ENCODE peak calls at places on chromosomes 11 and 22, in six cellular contexts. G is HCT116, Q is H1, S is SK-N-SH, U is HepG2, F is K562. T is an unnamed sample.

GRCh38 chr11:71153005-71153395 is 99.4 kb downstream of the SHANK2 start:
- DNase-seq in G (no peak), Q (no peak), S (no peak), U (peak), F (no peak), T (peak)

GRCh38 chr11:126111458-126112116 is 48.9 kb upstream of the CDON start:
- DNase-seq in G (no peak), Q (no peak), S (peak), U (no peak), F (no peak), T (no peak)

GRCh38 chr22:40383905-40384304 is 13.5 kb downstream of the SGSM3 start:
- DNase-seq in G (no peak), Q (no peak), S (no peak), U (no peak), F (no peak), T (no peak)

GRCh38 chr22:49580024-49580423 is 247.6 kb downstream of the BRD1 start:
- DNase-seq in G (no peak), Q (no peak), S (no peak), U (no peak), F (no peak), T (no peak)

GRCh38 chr22:27115816-27116256 is 458.4 kb downstream of the MIAT start:
- DNase-seq in G (peak), Q (no peak), S (no peak), U (peak), F (no peak), T (no peak)

GRCh38 chr22:19895160-19895849 is 40.6 kb upstream of the GNB1L start:
- DNase-seq in G (no peak), Q (no peak), S (no peak), U (no peak), F (no peak), T (no peak)

GRCh38 chr11:68750197-68750987 is 928 bp downstream of the TESMIN start:
- DNase-seq in G (no peak), Q (peak), S (no peak), U (no peak), F (peak), T (peak)

GRCh38 chr11:9530020-9530628 is 43.3 kb upstream of the WEE1 start:
- DNase-seq in G (no peak), Q (no peak), S (no peak), U (no peak), F (no peak), T (no peak)

GRCh38 chr11:10866893-10867331 is 9.1 kb upstream of the ZBED5 start:
- DNase-seq in G (no peak), Q (no peak), S (peak), U (no peak), F (no peak), T (no peak)

GRCh38 chr11:118396097-118396501 is 5.3 kb upstream of the ATP5MG start:
- DNase-seq in G (no peak), Q (no peak), S (no peak), U (no peak), F (no peak), T (no peak)

GRCh38 chr11:12090061-12090572 is 20.3 kb upstream of the MICAL2 start:
- DNase-seq in G (peak), Q (no peak), S (no peak), U (no peak), F (peak), T (no peak)

GRCh38 chr11:75325713-75326438 is 25.6 kb downstream of the ARRB1 start:
- DNase-seq in G (peak), Q (no peak), S (no peak), U (no peak), F (no peak), T (no peak)

GRCh38 chr11:68827733-68828132 is 14.0 kb downstream of the CPT1A start:
- DNase-seq in G (no peak), Q (no peak), S (no peak), U (peak), F (no peak), T (no peak)

GRCh38 chr11:107562647-107563208 is 2.8 kb downstream of the ALKBH8 start:
- DNase-seq in G (peak), Q (no peak), S (no peak), U (peak), F (no peak), T (no peak)

GRCh38 chr11:126733685-126734084 is 266.9 kb downstream of the KIRREL3 start:
- DNase-seq in G (no peak), Q (no peak), S (no peak), U (no peak), F (no peak), T (no peak)

GRCh38 chr11:75492181-75492820 is 33.4 kb downstream of the GDPD5 start:
- DNase-seq in G (no peak), Q (peak), S (no peak), U (no peak), F (peak), T (no peak)

GRCh38 chr11:75344186-75344585 is 7.3 kb downstream of the ARRB1 start:
- DNase-seq in G (no peak), Q (no peak), S (no peak), U (no peak), F (no peak), T (no peak)

GRCh38 chr11:106594751-106595351 is 423.4 kb downstream of the GUCY1A2 start:
- DNase-seq in G (no peak), Q (no peak), S (no peak), U (no peak), F (no peak), T (no peak)

GRCh38 chr11:57315491-57315890 is 9.3 kb downstream of the TNKS1BP1 start:
- DNase-seq in G (no peak), Q (no peak), S (no peak), U (no peak), F (no peak), T (no peak)

GRCh38 chr11:67581469-67581868 is 2.1 kb upstream of the GSTP1 start:
- DNase-seq in G (no peak), Q (no peak), S (no peak), U (peak), F (no peak), T (no peak)

GRCh38 chr11:68946416-68947090 is 34.2 kb downstream of the MRGPRD start:
- DNase-seq in G (no peak), Q (no peak), S (peak), U (no peak), F (no peak), T (no peak)

GRCh38 chr22:50222508-50222907 is 21.7 kb downstream of the SELENOO start:
- DNase-seq in G (no peak), Q (no peak), S (no peak), U (no peak), F (no peak), T (no peak)

GRCh38 chr11:132177106-132177505 is 806.7 kb downstream of the NTM start:
- DNase-seq in G (no peak), Q (no peak), S (no peak), U (peak), F (no peak), T (peak)

GRCh38 chr22:37675930-37676571 is 615 bp downstream of the LGALS1 start:
- DNase-seq in G (no peak), Q (no peak), S (peak), U (no peak), F (no peak), T (no peak)

GRCh38 chr11:60798631-60799030 is 13.5 kb downstream of the MS4A10 start:
- DNase-seq in G (no peak), Q (no peak), S (no peak), U (no peak), F (no peak), T (no peak)

GRCh38 chr11:116312560-116313340 is 460.0 kb downstream of the BUD13 start:
- DNase-seq in G (no peak), Q (no peak), S (peak), U (no peak), F (no peak), T (no peak)

GRCh38 chr11:47577460-47578041 is 1.2 kb downstream of the KBTBD4 start:
- DNase-seq in G (no peak), Q (no peak), S (no peak), U (no peak), F (no peak), T (peak)

GRCh38 chr22:22422629-22423112 is 85.9 kb downstream of the ZNF280B start:
- DNase-seq in G (peak), Q (peak), S (peak), U (peak), F (peak), T (peak)

GRCh38 chr11:62542111-62542745 is 4.4 kb downstream of the AHNAK start:
- DNase-seq in G (no peak), Q (no peak), S (no peak), U (no peak), F (no peak), T (no peak)

GRCh38 chr11:62544521-62545436 is 1.8 kb downstream of the AHNAK start:
- DNase-seq in G (no peak), Q (no peak), S (no peak), U (no peak), F (peak), T (peak)

GRCh38 chr11:62542750-62543567 is 3.6 kb downstream of the AHNAK start:
- DNase-seq in G (peak), Q (no peak), S (peak), U (no peak), F (peak), T (peak)

GRCh38 chr11:62545437-62546243 is 966 bp downstream of the AHNAK start:
- DNase-seq in G (peak), Q (peak), S (peak), U (peak), F (peak), T (peak)

DNA sequence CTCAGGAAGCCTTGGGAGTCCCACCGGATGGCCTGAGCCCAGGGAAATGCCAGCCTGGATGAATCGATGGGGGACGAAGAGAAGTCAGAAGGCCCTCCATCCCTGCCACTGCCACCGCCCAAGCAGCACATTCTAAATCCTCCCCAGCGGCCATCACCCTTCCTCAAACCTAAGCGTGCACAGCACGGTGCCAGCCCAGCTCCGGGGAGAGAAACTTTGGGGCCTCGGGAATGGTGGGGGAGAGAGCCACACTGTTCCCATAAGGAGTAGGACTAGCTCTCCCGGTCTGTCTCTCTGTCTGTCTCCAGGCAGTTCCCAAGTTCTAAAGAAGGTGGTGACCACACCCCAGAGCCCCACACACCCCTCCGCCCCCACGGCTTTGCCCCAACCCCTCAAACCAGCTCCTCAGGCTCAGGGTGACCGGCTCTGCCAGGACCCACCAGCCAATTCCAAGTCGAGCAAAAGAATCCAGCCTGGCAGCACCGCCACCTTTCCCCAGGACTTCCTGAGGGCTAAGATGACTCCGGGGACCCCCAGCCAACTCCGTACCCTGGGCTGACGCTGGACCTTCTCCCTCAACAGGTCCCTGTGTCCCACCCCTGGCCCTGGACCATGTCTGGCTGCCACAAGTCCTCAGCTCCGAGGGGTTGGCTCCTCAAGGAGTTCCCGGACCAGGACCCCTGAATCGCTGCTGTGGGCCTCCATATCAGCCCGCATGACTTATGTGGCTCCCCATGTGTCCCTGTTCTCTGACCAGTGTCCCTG is 2.7 kb downstream of the AHNAK start:
- DNase-seq in G (no peak), Q (no peak), S (no peak), U (no peak), F (no peak), T (no peak)
- TF ChIP-seq JUND in G (no peak), Q (no peak), S (no peak), U (no peak), F (no peak), T (no peak)

DNA sequence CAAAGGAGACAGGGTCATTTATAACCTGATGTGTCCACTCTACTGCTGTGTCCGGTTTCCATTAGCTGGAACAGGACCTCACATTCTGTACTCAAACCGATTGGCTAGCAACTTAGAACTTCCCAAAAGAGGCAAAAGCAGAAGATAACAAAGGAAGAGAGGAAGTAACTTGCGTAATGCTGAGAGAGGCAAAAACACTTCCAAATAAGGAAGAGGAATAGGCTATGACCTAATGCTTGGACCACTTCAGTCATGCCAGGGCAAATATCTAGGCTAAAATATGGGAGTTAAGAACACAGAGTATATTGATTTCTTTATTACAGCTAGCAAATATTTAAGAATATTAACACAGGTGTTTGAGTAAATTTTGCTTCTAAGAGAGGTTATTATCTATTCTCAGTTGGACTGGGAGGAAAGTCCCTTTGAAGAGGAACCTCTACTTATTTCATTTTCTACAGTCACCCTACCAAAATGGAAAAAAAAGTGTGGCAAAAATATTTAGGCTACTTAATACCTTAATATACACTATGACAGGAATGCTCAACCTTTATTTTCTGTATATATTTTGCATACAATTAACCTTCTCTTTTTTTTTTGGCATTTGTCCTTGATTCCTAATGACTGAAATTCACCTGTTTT is 499.8 kb upstream of the CHORDC1 start:
- DNase-seq in G (no peak), Q (no peak), S (no peak), U (peak), F (no peak), T (peak)
- TF ChIP-seq JUND in G (no peak), Q (no peak), S (no peak), U (no peak), F (no peak), T (no peak)

GRCh38 chr11:2272241-2272945 is 2.0 kb upstream of the ASCL2 start:
- DNase-seq in G (no peak), Q (no peak), S (no peak), U (no peak), F (no peak), T (no peak)
- TF ChIP-seq JUND in G (no peak), Q (no peak), S (no peak), U (no peak), F (no peak), T (no peak)

GRCh38 chr11:19951558-19952083 is 208.7 kb downstream of the DBX1 start:
- DNase-seq in G (peak), Q (no peak), S (peak), U (peak), F (peak), T (peak)
- TF ChIP-seq JUND in G (no peak), Q (no peak), S (no peak), U (no peak), F (no peak), T (no peak)

GRCh38 chr11:120241277-120241676 is 1.3 kb downstream of the POU2F3 start:
- DNase-seq in G (no peak), Q (no peak), S (no peak), U (no peak), F (no peak), T (no peak)

GRCh38 chr11:120238968-120239620 is 846 bp upstream of the POU2F3 start:
- DNase-seq in G (no peak), Q (no peak), S (no peak), U (no peak), F (no peak), T (no peak)

GRCh38 chr11:120240866-120241265 is 926 bp downstream of the POU2F3 start:
- DNase-seq in G (no peak), Q (no peak), S (no peak), U (no peak), F (no peak), T (no peak)

GRCh38 chr11:120243221-120243620 is 3.3 kb downstream of the POU2F3 start:
- DNase-seq in G (no peak), Q (no peak), S (no peak), U (no peak), F (no peak), T (no peak)

GRCh38 chr11:120239713-120240640 is at the start of gene POU2F3:
- DNase-seq in G (no peak), Q (no peak), S (peak), U (no peak), F (peak), T (peak)
- TF ChIP-seq JUND in G (no peak), Q (no peak), S (no peak), U (no peak), F (no peak), T (no peak)

GRCh38 chr11:4619514-4619913 is 11.5 kb upstream of the TRIM68 start:
- DNase-seq in G (no peak), Q (no peak), S (no peak), U (no peak), F (no peak), T (no peak)
- TF ChIP-seq JUND in G (no peak), Q (no peak), S (no peak), U (no peak), F (no peak), T (no peak)

DNA sequence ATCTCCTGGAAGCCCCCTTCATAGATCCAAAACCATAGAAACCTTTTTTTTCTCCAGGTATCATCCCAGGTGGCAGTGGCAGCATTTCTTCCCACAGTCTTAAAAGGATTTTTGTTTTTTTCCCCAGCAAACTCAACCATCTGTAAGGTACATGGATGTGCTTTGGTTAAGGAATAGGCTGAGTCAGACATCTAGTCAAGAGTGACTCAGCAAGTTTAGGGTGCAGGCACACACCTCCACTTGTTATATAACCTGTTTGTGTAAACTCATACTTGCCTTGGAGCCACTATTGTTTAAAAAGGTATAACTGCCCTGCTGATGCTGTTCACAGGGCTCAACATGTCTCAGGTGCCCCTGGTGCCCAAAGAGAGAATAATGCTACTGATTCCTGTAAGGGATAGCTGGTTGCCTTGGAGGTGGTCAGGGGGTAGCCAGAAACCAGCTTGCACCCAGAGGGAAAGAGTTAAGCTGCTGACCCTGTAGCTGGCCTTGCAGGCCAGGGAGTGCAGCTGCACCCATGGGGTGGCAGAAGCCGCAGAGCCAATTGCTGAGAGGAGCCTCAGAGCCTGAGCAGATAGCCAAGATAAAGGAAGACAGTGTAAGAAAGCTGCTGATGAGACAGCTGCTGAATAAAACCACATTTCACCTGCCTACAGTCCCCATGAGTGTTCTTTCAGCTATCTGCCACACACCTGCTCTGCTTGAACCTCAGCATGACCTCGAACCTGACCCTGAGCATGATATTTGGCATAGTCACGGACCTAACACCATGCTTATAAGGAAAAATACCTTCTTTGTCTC is 1726.1 kb upstream of the RAG2 start:
- DNase-seq in G (no peak), Q (no peak), S (no peak), U (no peak), F (no peak), T (no peak)
- TF ChIP-seq JUND in G (no peak), Q (no peak), S (no peak), U (no peak), F (no peak), T (no peak)

DNA sequence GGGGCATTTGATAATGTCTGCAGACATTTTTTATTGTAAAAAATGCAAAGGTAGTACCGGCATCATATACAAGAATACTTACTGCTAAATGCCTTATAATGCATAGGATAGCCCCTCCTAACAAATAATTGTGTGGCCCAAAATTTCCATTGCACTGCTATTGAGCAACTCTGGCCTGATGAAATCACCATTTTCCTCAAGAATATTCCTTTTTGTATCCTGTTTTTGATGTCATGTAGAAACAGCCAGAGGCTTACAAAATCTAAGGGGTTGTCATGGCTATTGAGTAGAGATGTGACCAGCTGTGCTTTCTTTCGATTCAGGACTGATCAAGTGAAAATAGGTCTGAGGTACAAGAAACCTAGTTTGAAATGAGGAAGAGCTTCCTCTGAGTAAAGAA is 854.3 kb downstream of the KCNA4 start:
- DNase-seq in G (no peak), Q (no peak), S (no peak), U (no peak), F (no peak), T (no peak)
- TF ChIP-seq JUND in G (no peak), Q (no peak), S (no peak), U (no peak), F (no peak), T (no peak)

DNA sequence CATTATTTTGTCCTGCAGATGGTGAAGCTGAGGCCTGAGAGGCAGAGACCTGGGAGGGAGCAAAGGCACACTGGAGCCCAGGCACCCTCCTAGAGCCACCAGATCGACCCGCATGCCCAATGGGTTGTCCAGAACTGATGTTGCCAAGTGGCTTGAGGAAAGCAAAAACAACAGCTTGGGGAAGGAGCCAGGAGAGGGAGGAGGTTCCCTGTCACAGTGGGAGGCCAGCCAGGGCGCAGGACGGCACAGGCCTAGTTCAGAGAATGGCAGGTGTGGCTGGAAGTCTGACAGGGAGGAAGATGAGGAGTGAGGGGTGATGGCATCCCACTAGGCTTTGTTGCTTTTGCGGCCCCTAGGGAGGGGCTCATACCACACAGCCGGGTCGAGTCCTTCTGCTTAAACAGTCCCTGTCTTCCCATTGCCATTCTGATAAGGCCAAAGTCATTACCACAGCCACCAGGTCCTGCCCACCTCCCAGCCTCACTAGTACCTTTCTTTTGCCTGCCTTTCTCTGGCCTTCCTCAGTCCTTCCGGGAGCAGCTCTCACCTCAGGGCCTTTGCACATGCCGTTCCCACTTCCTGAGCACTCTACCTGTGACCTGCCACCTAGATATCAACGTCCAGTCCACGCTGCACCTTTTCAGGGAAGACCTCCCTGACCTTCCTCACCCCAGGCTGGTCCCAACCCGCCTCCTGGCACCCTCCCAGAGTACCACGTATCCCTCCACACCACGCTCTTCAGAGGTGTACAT is 7.6 kb upstream of the OSM start:
- DNase-seq in G (no peak), Q (no peak), S (no peak), U (no peak), F (no peak), T (no peak)
- TF ChIP-seq JUND in G (no peak), Q (no peak), S (no peak), U (no peak), F (no peak), T (no peak)

GRCh38 chr11:19625438-19625837 is 87.2 kb upstream of the NAV2 start:
- DNase-seq in G (no peak), Q (no peak), S (no peak), U (no peak), F (no peak), T (no peak)
- TF ChIP-seq JUND in G (no peak), Q (no peak), S (no peak), U (no peak), F (no peak), T (no peak)